ENCODE peak calls at places on chromosomes 3 and 15, in nine cellular contexts. One of them, this sample, is unnamed.

GRCh38 chr3:53083496-53083895 is 37.6 kb upstream of the SFMBT1 start:
- DNase-seq in GM06990: no peak
- DNase-seq in type B pancreatic cell: no peak
- DNase-seq in cardiac fibroblast: peak
- DNase-seq in WTC11: no peak
- DNase-seq in NB4: no peak
- DNase-seq in Caco-2: no peak
- DNase-seq in AG09309: peak
- DNase-seq in esophagus squamous epithelium: no peak
- DNase-seq in this sample: no peak

GRCh38 chr15:92906563-92907081 is 6.5 kb downstream of the CHD2 start:
- DNase-seq in GM06990: peak
- DNase-seq in type B pancreatic cell: no peak
- DNase-seq in cardiac fibroblast: peak
- DNase-seq in WTC11: no peak
- DNase-seq in NB4: no peak
- DNase-seq in Caco-2: no peak
- DNase-seq in AG09309: no peak
- DNase-seq in esophagus squamous epithelium: no peak
- DNase-seq in this sample: no peak

GRCh38 chr3:3232251-3232650 is 52.8 kb upstream of the CRBN start:
- DNase-seq in GM06990: no peak
- DNase-seq in type B pancreatic cell: no peak
- DNase-seq in cardiac fibroblast: no peak
- DNase-seq in WTC11: no peak
- DNase-seq in NB4: no peak
- DNase-seq in Caco-2: no peak
- DNase-seq in AG09309: no peak
- DNase-seq in esophagus squamous epithelium: no peak
- DNase-seq in this sample: no peak

GRCh38 chr3:83435173-83435572 is 1523.6 kb upstream of the CADM2 start:
- DNase-seq in GM06990: no peak
- DNase-seq in type B pancreatic cell: no peak
- DNase-seq in cardiac fibroblast: no peak
- DNase-seq in WTC11: no peak
- DNase-seq in NB4: no peak
- DNase-seq in Caco-2: no peak
- DNase-seq in AG09309: no peak
- DNase-seq in esophagus squamous epithelium: no peak
- DNase-seq in this sample: peak

GRCh38 chr15:63347074-63347859 is 34.4 kb downstream of the CA12 start:
- DNase-seq in GM06990: no peak
- DNase-seq in type B pancreatic cell: no peak
- DNase-seq in cardiac fibroblast: no peak
- DNase-seq in WTC11: no peak
- DNase-seq in NB4: peak
- DNase-seq in Caco-2: no peak
- DNase-seq in AG09309: no peak
- DNase-seq in esophagus squamous epithelium: no peak
- DNase-seq in this sample: no peak

GRCh38 chr3:126983653-126984390 is 907 bp downstream of the PLXNA1 start:
- DNase-seq in GM06990: no peak
- DNase-seq in type B pancreatic cell: no peak
- DNase-seq in cardiac fibroblast: peak
- DNase-seq in WTC11: peak
- DNase-seq in NB4: peak
- DNase-seq in Caco-2: peak
- DNase-seq in AG09309: no peak
- DNase-seq in esophagus squamous epithelium: no peak
- DNase-seq in this sample: peak

GRCh38 chr15:31316135-31316795 is 10.4 kb upstream of the KLF13 start:
- DNase-seq in GM06990: no peak
- DNase-seq in type B pancreatic cell: no peak
- DNase-seq in cardiac fibroblast: no peak
- DNase-seq in WTC11: no peak
- DNase-seq in NB4: no peak
- DNase-seq in Caco-2: no peak
- DNase-seq in AG09309: no peak
- DNase-seq in esophagus squamous epithelium: no peak
- DNase-seq in this sample: no peak

GRCh38 chr15:34588046-34588674 is 4.7 kb upstream of the GOLGA8B start:
- DNase-seq in GM06990: no peak
- DNase-seq in type B pancreatic cell: no peak
- DNase-seq in cardiac fibroblast: peak
- DNase-seq in WTC11: peak
- DNase-seq in NB4: peak
- DNase-seq in Caco-2: peak
- DNase-seq in AG09309: peak
- DNase-seq in esophagus squamous epithelium: no peak
- DNase-seq in this sample: peak

DNA sequence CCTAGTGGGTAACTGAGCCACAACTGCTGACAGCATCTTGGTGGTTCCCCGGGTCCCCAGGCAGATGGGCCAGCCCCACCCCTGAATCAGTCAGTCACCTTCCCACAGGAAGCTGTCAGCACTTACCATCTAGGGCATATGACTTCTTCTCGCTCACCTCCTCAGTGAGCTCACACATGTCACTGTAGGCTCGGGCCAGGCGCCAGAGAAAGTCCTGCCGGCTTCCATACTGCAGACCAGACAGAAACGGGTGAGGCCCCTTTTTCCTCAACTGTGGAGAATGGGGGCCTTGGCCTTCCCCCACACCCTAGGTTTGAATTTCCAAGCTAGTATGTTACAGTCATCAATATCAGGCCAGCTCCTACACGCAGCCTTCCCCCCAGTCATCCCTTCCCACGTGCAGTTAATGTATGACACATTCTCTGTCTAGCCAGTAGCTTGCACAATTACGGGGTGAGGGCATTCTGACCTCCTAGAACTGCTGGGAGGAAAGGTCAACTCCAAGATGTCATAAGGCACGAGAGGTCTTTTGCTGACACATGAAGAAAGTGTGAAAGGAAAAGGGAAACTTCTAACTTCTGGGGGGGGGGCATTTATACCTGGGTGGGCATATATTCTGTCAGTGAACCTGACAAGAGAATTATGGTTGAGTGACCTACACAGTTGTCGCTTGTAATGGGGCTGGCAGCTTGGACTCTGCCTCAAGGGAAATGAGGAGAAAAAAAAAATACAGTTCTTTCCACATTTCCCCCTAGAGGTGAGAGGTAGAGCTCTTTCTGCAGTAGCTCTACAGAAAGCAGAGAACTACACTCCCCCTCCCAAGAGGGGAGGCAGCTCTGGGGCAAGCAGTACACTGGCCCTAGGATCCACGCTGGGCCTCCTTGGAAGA is 10.9 kb downstream of the RMDN3 start:
- DNase-seq in GM06990: no peak
- DNase-seq in type B pancreatic cell: no peak
- DNase-seq in cardiac fibroblast: peak
- DNase-seq in WTC11: no peak
- DNase-seq in NB4: peak
- DNase-seq in Caco-2: peak
- DNase-seq in AG09309: no peak
- DNase-seq in esophagus squamous epithelium: no peak
- DNase-seq in this sample: no peak
- TF ChIP-seq CTCF in GM06990: no peak
- TF ChIP-seq CTCF in type B pancreatic cell: peak
- TF ChIP-seq CTCF in cardiac fibroblast: no peak
- TF ChIP-seq CTCF in WTC11: no peak
- TF ChIP-seq CTCF in NB4: no peak
- TF ChIP-seq CTCF in Caco-2: peak
- TF ChIP-seq CTCF in AG09309: peak
- TF ChIP-seq CTCF in esophagus squamous epithelium: no peak
- TF ChIP-seq CTCF in this sample: peak

DNA sequence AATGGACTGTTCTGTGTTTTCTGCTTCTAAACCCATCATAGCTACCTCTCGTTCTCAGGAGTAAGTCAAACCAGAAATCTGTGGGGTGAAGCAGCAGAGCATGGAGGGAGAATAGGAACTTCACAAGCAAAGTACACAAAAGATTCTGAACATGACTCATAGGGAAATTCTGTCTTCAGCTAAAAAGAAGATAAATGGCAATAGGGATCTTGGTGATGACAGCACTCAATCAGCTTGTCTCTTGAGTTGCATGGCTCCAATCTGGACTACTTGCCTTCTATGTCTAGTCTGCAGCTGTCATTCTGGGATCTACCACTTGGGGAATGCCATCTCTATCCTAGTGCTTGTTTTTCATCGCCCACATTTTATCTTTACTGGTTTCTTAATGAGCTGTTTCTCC is 13.5 kb upstream of the GRAMD1C start:
- DNase-seq in GM06990: peak
- DNase-seq in type B pancreatic cell: no peak
- DNase-seq in cardiac fibroblast: peak
- DNase-seq in WTC11: no peak
- DNase-seq in NB4: peak
- DNase-seq in Caco-2: peak
- DNase-seq in AG09309: no peak
- DNase-seq in esophagus squamous epithelium: no peak
- DNase-seq in this sample: no peak
- TF ChIP-seq CTCF in GM06990: peak
- TF ChIP-seq CTCF in type B pancreatic cell: peak
- TF ChIP-seq CTCF in cardiac fibroblast: peak
- TF ChIP-seq CTCF in WTC11: no peak
- TF ChIP-seq CTCF in NB4: peak
- TF ChIP-seq CTCF in Caco-2: no peak
- TF ChIP-seq CTCF in AG09309: peak
- TF ChIP-seq CTCF in esophagus squamous epithelium: peak
- TF ChIP-seq CTCF in this sample: peak

DNA sequence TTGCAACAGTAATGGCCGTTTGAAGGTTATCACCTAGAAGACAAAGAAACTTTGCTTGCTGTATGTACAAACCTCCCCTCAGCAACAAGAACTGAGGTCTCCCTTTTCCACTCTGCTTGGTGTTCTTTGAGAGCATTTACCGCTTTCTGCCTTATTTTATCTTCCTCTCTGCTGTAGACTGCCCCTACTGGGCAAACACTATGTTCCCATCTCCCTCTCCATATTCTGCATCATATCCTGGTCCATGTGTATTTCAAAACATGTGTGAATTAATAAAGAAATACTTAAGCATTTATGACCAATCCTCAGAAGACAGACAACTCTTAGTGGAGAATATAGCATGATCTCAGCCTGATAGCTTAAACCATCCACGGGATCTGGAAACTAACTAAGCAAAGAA is 64.4 kb downstream of the ATP13A5 start:
- DNase-seq in GM06990: no peak
- DNase-seq in type B pancreatic cell: no peak
- DNase-seq in cardiac fibroblast: no peak
- DNase-seq in WTC11: no peak
- DNase-seq in NB4: no peak
- DNase-seq in Caco-2: no peak
- DNase-seq in AG09309: no peak
- DNase-seq in esophagus squamous epithelium: no peak
- DNase-seq in this sample: no peak
- TF ChIP-seq CTCF in GM06990: peak
- TF ChIP-seq CTCF in type B pancreatic cell: peak
- TF ChIP-seq CTCF in cardiac fibroblast: no peak
- TF ChIP-seq CTCF in WTC11: no peak
- TF ChIP-seq CTCF in NB4: peak
- TF ChIP-seq CTCF in Caco-2: no peak
- TF ChIP-seq CTCF in AG09309: no peak
- TF ChIP-seq CTCF in esophagus squamous epithelium: no peak
- TF ChIP-seq CTCF in this sample: no peak

DNA sequence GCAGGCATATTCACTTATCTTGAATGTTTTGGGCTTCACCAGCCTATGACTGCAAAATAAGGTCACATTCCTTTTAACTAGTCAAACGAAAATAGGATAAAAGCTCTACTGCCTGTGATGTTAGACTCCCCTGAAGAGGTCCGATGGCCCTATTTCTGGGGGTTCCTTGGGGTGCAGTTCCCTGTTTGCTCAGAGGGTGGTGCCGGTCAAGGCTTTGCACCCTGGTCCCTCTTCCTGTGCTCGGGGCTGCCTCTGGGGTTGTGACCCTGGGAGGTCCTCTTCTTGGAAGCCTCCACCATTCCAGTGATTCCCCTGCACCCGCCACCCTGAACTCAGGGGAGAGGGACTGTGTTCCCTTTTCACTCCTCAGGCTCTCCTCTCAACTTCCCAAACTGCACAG is 86.7 kb upstream of the ANKRD34C start:
- DNase-seq in GM06990: no peak
- DNase-seq in type B pancreatic cell: no peak
- DNase-seq in cardiac fibroblast: no peak
- DNase-seq in WTC11: peak
- DNase-seq in NB4: no peak
- DNase-seq in Caco-2: no peak
- DNase-seq in AG09309: no peak
- DNase-seq in esophagus squamous epithelium: no peak
- DNase-seq in this sample: no peak
- TF ChIP-seq CTCF in GM06990: peak
- TF ChIP-seq CTCF in type B pancreatic cell: peak
- TF ChIP-seq CTCF in cardiac fibroblast: peak
- TF ChIP-seq CTCF in WTC11: peak
- TF ChIP-seq CTCF in NB4: peak
- TF ChIP-seq CTCF in Caco-2: no peak
- TF ChIP-seq CTCF in AG09309: no peak
- TF ChIP-seq CTCF in esophagus squamous epithelium: no peak
- TF ChIP-seq CTCF in this sample: peak

GRCh38 chr3:184135149-184135910 is at the start of gene EIF2B5:
- DNase-seq in GM06990: peak
- DNase-seq in type B pancreatic cell: peak
- DNase-seq in cardiac fibroblast: peak
- DNase-seq in WTC11: peak
- DNase-seq in NB4: peak
- DNase-seq in Caco-2: peak
- DNase-seq in AG09309: peak
- DNase-seq in esophagus squamous epithelium: peak
- DNase-seq in this sample: peak
- TF ChIP-seq CTCF in GM06990: peak
- TF ChIP-seq CTCF in type B pancreatic cell: peak
- TF ChIP-seq CTCF in cardiac fibroblast: peak
- TF ChIP-seq CTCF in WTC11: no peak
- TF ChIP-seq CTCF in NB4: peak
- TF ChIP-seq CTCF in Caco-2: no peak
- TF ChIP-seq CTCF in AG09309: peak
- TF ChIP-seq CTCF in esophagus squamous epithelium: peak
- TF ChIP-seq CTCF in this sample: no peak

This sample was measured in glutamatergic neuron.